ENCODE peak calls at places on chromosome 16, in eight cellular contexts. R is testis, J is adrenal gland, Q is tibial nerve, M is GM12892, B is stomach, N is K562, F is lower leg skin. L is an unnamed sample.

GRCh38 chr16:35447010-35447558 is 1987.7 kb downstream of the TP53TG3F start:
- DNase-seq in B (no peak), M (no peak), N (no peak), F (no peak), J (no peak), Q (no peak), R (no peak), L (no peak)

GRCh38 chr16:31094088-31094423 is 541 bp downstream of the VKORC1 start:
- DNase-seq in M (no peak), Q (no peak), F (no peak), J (no peak), N (peak; percentile 26), R (peak; percentile 53), B (no peak), L (no peak)

GRCh38 chr16:75433732-75434413 is 570 bp upstream of the CFDP1 start:
- DNase-seq in J (peak; percentile 87), N (peak; percentile 80), Q (peak; percentile 36), F (peak; percentile 82), M (peak; percentile 51), R (peak; percentile 78), B (peak; percentile 71), L (peak; percentile 45)

GRCh38 chr16:58678716-58679115 is 5.9 kb downstream of the SLC38A7 start:
- DNase-seq in R (peak; percentile 76), Q (no peak), J (peak; percentile 79), F (no peak), N (no peak), B (no peak), M (no peak), L (peak; percentile 36)

GRCh38 chr16:49631521-49632041 is 224.3 kb downstream of the ZNF423 start:
- DNase-seq in F (no peak), B (no peak), R (no peak), J (no peak), N (no peak), M (no peak), Q (no peak), L (no peak)

GRCh38 chr16:14070555-14070876 is 603 bp upstream of the MRTFB start:
- DNase-seq in F (no peak), J (no peak), Q (no peak), B (no peak), N (no peak), R (no peak), M (no peak), L (no peak)

GRCh38 chr16:27980919-27981670 is 82.4 kb downstream of the GSG1L start:
- DNase-seq in N (no peak), B (no peak), F (no peak), J (no peak), R (no peak), M (no peak), Q (no peak), L (no peak)

GRCh38 chr16:85707528-85708095 is 18.9 kb upstream of the GINS2 start:
- DNase-seq in J (no peak), Q (no peak), F (no peak), B (no peak), R (no peak), N (no peak), M (no peak), L (no peak)

GRCh38 chr16:27721548-27722265 is 171.8 kb downstream of the KATNIP start:
- DNase-seq in M (no peak), B (peak; percentile 34), Q (peak; percentile 72), F (peak; percentile 79), R (peak; percentile 54), J (peak; percentile 59), N (peak; percentile 22), L (no peak)

GRCh38 chr16:78932395-78932794 is 668.1 kb downstream of the MAF start:
- DNase-seq in B (no peak), F (no peak), N (no peak), J (peak; percentile 13), Q (no peak), R (peak; percentile 25), M (no peak), L (no peak)

GRCh38 chr16:90020838-90021382 is 1.7 kb upstream of the DBNDD1 start:
- DNase-seq in N (no peak), F (no peak), B (no peak), R (no peak), M (no peak), Q (no peak), J (no peak), L (no peak)

GRCh38 chr16:84175351-84176081 is 11.3 kb downstream of the TAF1C start:
- DNase-seq in Q (peak; percentile 51), F (peak; percentile 66), B (peak; percentile 55), R (peak; percentile 70), N (peak; percentile 76), J (peak; percentile 62), M (no peak), L (no peak)

GRCh38 chr16:74455619-74456289 is 34.5 kb upstream of the CLEC18B start:
- DNase-seq in R (no peak), Q (no peak), F (no peak), B (no peak), J (no peak), N (no peak), M (no peak), L (no peak)

GRCh38 chr16:86988920-86989715 is 328.1 kb downstream of the C16orf95 start:
- DNase-seq in Q (no peak), N (no peak), M (no peak), J (no peak), B (no peak), R (no peak), F (no peak), L (no peak)

GRCh38 chr16:50354629-50355456 is 13.9 kb downstream of the BRD7 start:
- DNase-seq in M (no peak), N (no peak), J (no peak), F (no peak), R (no peak), Q (no peak), B (no peak), L (no peak)

DNA sequence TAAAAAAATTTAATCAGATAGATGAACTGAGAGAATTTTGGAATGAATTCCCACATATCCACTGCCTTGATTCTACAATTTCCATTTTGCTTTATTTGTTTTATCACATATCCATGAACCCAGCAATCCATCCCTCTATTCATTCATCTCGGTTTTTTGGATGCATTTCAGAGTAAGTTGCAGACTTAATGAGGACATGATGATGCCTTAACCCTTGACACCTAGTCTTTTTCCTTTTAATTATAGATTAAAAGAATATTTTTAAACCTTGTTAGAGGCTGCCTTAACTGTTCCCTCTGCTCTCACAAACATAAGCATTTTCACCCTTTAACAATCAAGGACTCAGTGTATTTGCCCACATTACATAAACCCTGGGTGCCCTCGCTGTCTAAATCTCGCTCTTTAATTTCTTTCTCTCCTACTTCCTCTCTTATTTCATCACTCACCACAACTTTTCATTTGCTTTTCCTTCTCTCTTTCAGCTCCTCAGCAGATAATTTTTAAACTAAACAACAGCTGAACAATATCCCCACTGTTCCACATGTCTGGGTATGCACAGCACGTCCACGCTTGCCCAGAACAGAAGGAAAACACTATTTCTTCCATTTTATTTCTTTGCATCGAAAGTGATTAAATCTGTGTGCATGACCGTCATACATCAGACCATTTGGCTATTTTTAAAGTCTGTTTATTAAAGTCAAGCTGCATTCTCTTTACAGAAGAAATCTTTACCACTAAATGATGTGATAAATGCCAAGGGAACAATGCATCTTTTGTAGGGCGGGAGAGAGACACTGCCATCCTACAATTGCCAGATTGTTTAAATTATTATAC is 39.9 kb downstream of the IQCK start:
- DNase-seq in M (no peak), R (no peak), J (no peak), N (no peak), Q (no peak), B (no peak), F (no peak), L (no peak)
- TF ChIP-seq POLR2A in M (no peak), R (no peak), J (no peak), N (no peak), Q (no peak), B (no peak), F (no peak), L (no peak)

DNA sequence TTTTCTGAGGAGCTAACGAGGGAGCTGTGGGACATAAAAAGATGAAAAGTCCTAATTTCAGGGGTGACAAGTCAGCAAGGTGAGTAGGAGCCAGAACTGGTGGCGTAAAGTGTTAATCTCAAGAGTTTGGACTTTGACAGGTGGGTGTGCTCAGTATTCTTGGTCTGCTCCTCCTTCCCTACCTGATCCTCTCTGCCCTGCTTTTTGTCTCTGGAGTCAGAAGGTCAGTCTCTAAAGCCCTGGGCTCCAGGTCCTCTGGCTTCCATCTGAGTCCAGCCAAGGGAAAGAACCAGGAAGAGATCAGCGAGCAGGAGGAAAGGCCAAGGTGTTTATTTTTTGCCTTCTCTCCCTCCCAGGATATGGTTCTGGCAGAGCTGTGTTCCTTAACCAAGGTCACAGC is 21.3 kb downstream of the GFOD2 start:
- DNase-seq in B (no peak), R (no peak), M (no peak), J (no peak), F (no peak), N (no peak), Q (no peak), L (no peak)
- TF ChIP-seq POLR2A in B (no peak), R (no peak), M (no peak), J (no peak), F (no peak), N (no peak), Q (no peak), L (no peak)

GRCh38 chr16:81830845-81831600 is 51.9 kb downstream of the PLCG2 start:
- DNase-seq in F (no peak), N (no peak), Q (no peak), M (no peak), R (no peak), B (no peak), J (no peak), L (no peak)
- TF ChIP-seq POLR2A in F (no peak), N (no peak), Q (no peak), M (no peak), R (no peak), B (no peak), J (no peak), L (no peak)

GRCh38 chr16:2175454-2175853 is 19.9 kb downstream of the TRAF7 start:
- DNase-seq in J (no peak), N (no peak), M (no peak), R (no peak), F (no peak), Q (no peak), B (no peak), L (no peak)

GRCh38 chr16:2177101-2177500 is 19.3 kb downstream of the CASKIN1 start:
- DNase-seq in M (no peak), B (no peak), F (no peak), N (no peak), R (no peak), J (no peak), Q (no peak), L (no peak)

GRCh38 chr16:2174396-2175131 is 19.0 kb downstream of the TRAF7 start:
- DNase-seq in B (no peak), Q (no peak), M (no peak), F (no peak), N (no peak), R (no peak), J (peak; percentile 85), L (no peak)

GRCh38 chr16:2177561-2177960 is 18.8 kb downstream of the CASKIN1 start:
- DNase-seq in Q (no peak), B (no peak), R (no peak), M (no peak), J (no peak), F (no peak), N (no peak), L (no peak)

DNA sequence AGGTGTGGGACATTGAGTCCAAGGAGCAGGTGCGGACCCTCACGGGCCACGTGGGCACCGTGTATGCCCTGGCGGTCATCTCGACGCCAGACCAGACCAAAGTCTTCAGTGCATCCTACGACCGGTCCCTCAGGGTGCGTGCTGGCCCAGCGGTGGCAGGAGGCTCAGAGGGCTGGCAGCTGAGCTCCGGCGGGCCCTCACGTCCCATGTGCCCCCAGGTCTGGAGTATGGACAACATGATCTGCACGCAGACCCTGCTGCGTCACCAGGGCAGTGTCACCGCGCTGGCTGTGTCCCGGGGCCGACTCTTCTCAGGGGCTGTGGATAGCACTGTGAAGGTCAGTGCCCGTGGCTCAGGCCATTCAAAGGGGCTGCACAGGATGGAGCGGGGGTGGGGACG is 20.4 kb downstream of the CASKIN1 start:
- DNase-seq in R (no peak), F (no peak), B (no peak), M (no peak), N (no peak), Q (no peak), J (no peak), L (no peak)
- TF ChIP-seq POLR2A in R (no peak), F (no peak), B (no peak), M (no peak), N (no peak), Q (no peak), J (no peak), L (no peak)

L was measured in H54.